ENCODE peak calls at places on chromosomes 2 and 18, in five cellular contexts. W, Z, O, V and B are unnamed samples. For H3K4me1, the result is how much of the 10 kb centered on the place peaks cover.

GRCh38 chr18:26190506-26190905 is 35.7 kb upstream of the TAF4B start:
- DNase-seq in W (no peak), Z (no peak), O (no peak), V (no peak), B (no peak)

GRCh38 chr18:68478246-68478645 is 236.7 kb downstream of the TMX3 start:
- DNase-seq in W (no peak), Z (no peak), O (no peak), V (no peak), B (no peak)

GRCh38 chr2:24276349-24276899 is 83.9 kb downstream of the ITSN2 start:
- DNase-seq in W (no peak), Z (peak), O (no peak), V (no peak), B (peak)

GRCh38 chr2:102505290-102505689 is 32.3 kb downstream of the SLC9A4 start:
- DNase-seq in W (no peak), Z (peak), O (no peak), V (no peak), B (peak)

GRCh38 chr18:3875961-3876360 is 426.0 kb downstream of the TGIF1 start:
- DNase-seq in W (no peak), Z (no peak), O (no peak), V (no peak), B (no peak)

GRCh38 chr2:237575869-237576862 is 9.8 kb downstream of the PRLH start:
- DNase-seq in W (no peak), Z (no peak), O (no peak), V (no peak), B (no peak)

GRCh38 chr2:233912799-233913423 is 4.3 kb upstream of the TRPM8 start:
- DNase-seq in W (peak), Z (peak), O (peak), V (peak), B (peak)

GRCh38 chr18:48843162-48843561 is 107.6 kb downstream of the SMAD7 start:
- DNase-seq in W (no peak), Z (no peak), O (no peak), V (no peak), B (no peak)

GRCh38 chr2:175853110-175853509 is 149.0 kb downstream of the LNPK start:
- DNase-seq in W (no peak), Z (no peak), O (peak), V (no peak), B (no peak)

GRCh38 chr2:27084297-27085061 is 2.1 kb upstream of the KHK start:
- DNase-seq in W (no peak), Z (no peak), O (no peak), V (no peak), B (no peak)

GRCh38 chr18:6107794-6108193 is 212.5 kb upstream of the TMEM200C start:
- DNase-seq in W (no peak), Z (no peak), O (no peak), V (no peak), B (no peak)

GRCh38 chr18:40417501-40417900 is 1537.5 kb upstream of the PIK3C3 start:
- DNase-seq in W (no peak), Z (no peak), O (no peak), V (no peak), B (no peak)

GRCh38 chr2:19358242-19359020 is at the start of gene OSR1:
- DNase-seq in W (peak), Z (peak), O (peak), V (peak), B (peak)

GRCh38 chr2:168500516-168500915 is 44.4 kb downstream of the CERS6 start:
- DNase-seq in W (no peak), Z (no peak), O (peak), V (no peak), B (no peak)

GRCh38 chr2:20093263-20094141 is 42.1 kb upstream of the LAPTM4A start:
- DNase-seq in W (peak), Z (peak), O (peak), V (no peak), B (peak)

GRCh38 chr2:191359186-191359585 is 114.0 kb downstream of the MYO1B start:
- DNase-seq in W (peak), Z (no peak), O (no peak), V (no peak), B (no peak)

GRCh38 chr2:238509151-238509820 is 82.6 kb downstream of the ASB1 start:
- DNase-seq in W (no peak), Z (no peak), O (peak), V (peak), B (no peak)

GRCh38 chr2:1799174-1799573 is 54.9 kb upstream of the PXDN start:
- DNase-seq in W (no peak), Z (no peak), O (no peak), V (no peak), B (no peak)

GRCh38 chr2:190359896-190360376 is 16.5 kb downstream of the INPP1 start:
- DNase-seq in W (peak), Z (no peak), O (peak), V (no peak), B (peak)

GRCh38 chr18:77737412-77737811 is 487.8 kb downstream of the GALR1 start:
- DNase-seq in W (no peak), Z (no peak), O (no peak), V (no peak), B (no peak)

GRCh38 chr2:21317131-21317530 is 193.4 kb downstream of the TDRD15 start:
- DNase-seq in W (peak), Z (peak), O (no peak), V (peak), B (peak)

GRCh38 chr2:219658447-219658846 is 31.0 kb downstream of the SLC4A3 start:
- DNase-seq in W (no peak), Z (no peak), O (peak), V (no peak), B (peak)

GRCh38 chr2:166092889-166093288 is 34.9 kb downstream of the SCN1A start:
- DNase-seq in W (peak), Z (no peak), O (peak), V (no peak), B (peak)

GRCh38 chr2:148162860-148163259 is 142.0 kb downstream of the MBD5 start:
- DNase-seq in W (no peak), Z (no peak), O (no peak), V (no peak), B (no peak)

GRCh38 chr2:230052299-230052698 is 16.4 kb downstream of the SLC16A14 start:
- DNase-seq in W (no peak), Z (no peak), O (peak), V (no peak), B (no peak)

GRCh38 chr2:230048010-230048671 is 20.6 kb downstream of the SLC16A14 start:
- DNase-seq in W (no peak), Z (no peak), O (peak), V (no peak), B (peak)

GRCh38 chr2:230050151-230050550 is 18.6 kb downstream of the SLC16A14 start:
- DNase-seq in W (no peak), Z (no peak), O (no peak), V (no peak), B (no peak)

DNA sequence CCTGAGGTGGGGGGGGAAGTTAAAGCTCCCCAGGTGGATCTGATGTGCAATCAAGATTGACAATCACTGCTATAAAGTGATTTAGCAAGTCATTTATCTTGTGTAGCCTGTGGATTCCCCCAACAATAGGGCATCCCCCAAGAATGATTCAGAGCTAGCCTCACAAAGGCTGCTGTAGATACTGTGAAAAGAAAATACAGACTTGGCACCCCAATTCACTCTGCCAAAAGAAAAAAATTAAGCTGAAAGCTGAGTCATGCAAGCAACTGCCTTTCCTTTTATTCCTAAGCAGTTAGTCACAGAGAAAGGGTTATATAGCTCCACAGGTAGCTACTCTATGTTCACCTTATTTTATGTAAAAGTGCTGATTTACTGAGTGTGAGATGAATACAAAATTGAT is 14.6 kb downstream of the SLC16A14 start:
- DNase-seq in W (no peak), Z (peak), O (peak), V (no peak), B (peak)
- H3K27ac ChIP-seq in W (no peak), Z (peak), O (no peak), V (no peak), B (peak)

GRCh38 chr2:25939257-25939668 is 43.0 kb downstream of the KIF3C start:
- DNase-seq in W (peak), Z (no peak), O (no peak), V (no peak), B (no peak)
- H3K4me2 ChIP-seq in W (no peak), Z (no peak), O (no peak), V (no peak), B (no peak)

DNA sequence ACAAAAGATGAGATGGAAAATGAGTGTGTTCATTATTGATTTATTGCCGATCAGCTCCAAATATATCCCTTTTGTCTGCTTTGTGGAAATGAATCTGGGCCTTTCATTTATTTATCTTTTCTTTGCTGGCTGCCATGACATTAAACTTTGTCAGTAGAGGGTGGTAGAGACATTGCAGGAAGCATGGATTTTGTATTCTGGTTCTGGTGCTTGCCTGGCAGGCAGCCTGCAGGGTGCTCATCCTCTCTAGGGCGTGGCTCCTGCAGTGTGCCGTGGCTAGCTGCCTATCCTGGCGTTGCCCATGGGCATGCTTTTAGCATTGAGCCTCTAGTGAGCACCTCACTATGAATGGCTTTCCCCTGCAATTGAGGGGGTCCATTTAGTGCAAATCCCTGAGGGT is 593.1 kb downstream of the RNF144A start:
- DNase-seq in W (no peak), Z (peak), O (no peak), V (no peak), B (no peak)
- H3K4me1 ChIP-seq in W (under half), Z (under half), O (under half), V (under half), B (under half)

GRCh38 chr18:42644729-42645131 is 470.8 kb downstream of the RIT2 start:
- DNase-seq in W (peak), Z (no peak), O (peak), V (no peak), B (peak)

GRCh38 chr18:42635378-42636048 is 480.0 kb downstream of the RIT2 start:
- DNase-seq in W (peak), Z (no peak), O (no peak), V (no peak), B (no peak)

GRCh38 chr18:42636309-42636708 is 479.2 kb downstream of the RIT2 start:
- DNase-seq in W (no peak), Z (no peak), O (no peak), V (no peak), B (no peak)

GRCh38 chr18:42641996-42642395 is 473.5 kb downstream of the RIT2 start:
- DNase-seq in W (no peak), Z (no peak), O (no peak), V (no peak), B (no peak)

DNA sequence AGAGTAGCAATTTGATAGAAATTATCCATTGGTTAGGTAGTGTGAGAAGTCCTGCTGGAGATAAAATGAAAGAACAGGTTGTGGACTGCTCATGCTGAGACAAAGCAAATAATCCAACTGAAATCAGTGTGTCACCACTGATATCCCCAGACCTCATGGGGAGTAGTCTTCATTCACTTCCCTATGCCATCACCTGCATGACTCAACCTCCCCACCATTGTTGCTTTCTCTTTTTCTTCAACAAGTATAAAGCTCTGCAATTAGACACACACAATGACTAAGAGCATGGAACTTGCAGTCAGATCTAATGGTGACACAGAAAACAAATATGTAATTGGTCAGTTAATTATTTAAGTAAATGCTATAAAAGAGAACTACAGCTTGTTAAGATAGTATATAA is 475.3 kb downstream of the RIT2 start:
- DNase-seq in W (no peak), Z (no peak), O (peak), V (no peak), B (no peak)
- H3K27ac ChIP-seq in W (no peak), Z (no peak), O (no peak), V (no peak), B (no peak)

DNA sequence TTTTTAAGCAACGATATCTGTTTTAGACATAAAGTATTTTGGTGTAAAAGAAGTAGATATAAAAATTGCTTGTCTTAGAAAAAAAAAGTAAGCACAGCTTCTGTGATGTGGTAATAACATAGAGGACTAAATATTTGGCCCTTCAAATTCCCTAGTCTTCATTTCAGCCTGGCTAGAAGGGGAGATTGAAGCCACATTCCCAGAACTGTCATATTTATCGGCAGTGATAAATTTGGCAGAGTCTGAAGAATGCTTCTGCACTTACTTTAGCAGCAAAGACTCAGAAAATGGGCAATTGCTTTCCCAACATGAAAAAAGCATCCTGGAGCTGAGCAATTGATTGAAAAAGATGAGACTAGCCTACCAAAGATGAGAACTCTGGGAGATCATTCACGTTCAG is 278.7 kb upstream of the KLHL29 start:
- DNase-seq in W (no peak), Z (no peak), O (no peak), V (no peak), B (no peak)
- H3K4me2 ChIP-seq in W (no peak), Z (no peak), O (no peak), V (no peak), B (no peak)

GRCh38 chr2:86072271-86072858 is 33.3 kb downstream of the POLR1A start:
- DNase-seq in W (peak), Z (no peak), O (peak), V (no peak), B (no peak)
- H3K4me1 ChIP-seq in W (under half), Z (under half), O (under half), V (under half), B (under half)

DNA sequence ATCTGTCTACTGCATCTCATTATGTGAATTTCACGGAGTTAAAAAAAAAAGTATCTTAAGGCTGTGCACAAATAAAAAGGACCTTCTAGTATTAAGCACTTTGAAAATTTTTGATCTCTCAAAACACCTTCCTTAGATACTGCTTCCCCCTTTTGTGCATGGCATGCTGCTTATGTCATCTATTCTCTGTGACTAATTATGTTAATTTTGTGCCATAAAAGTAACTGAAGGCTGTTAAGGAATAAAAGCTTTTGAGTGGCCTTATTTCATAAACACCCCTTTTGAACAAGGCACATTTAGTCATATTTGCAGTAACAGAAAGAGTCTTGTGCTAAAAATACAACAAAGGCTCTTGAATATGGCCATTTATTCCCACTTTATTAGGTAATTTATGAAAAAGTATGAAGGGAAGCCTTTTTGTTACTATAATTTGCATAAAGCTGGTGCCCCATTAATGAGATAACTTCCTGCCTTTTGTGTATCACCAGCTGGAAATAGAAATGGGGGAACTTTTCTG is 1412.0 kb upstream of the ZEB2 start:
- DNase-seq in W (no peak), Z (no peak), O (peak), V (no peak), B (no peak)
- H3K27ac ChIP-seq in W (no peak), Z (no peak), O (no peak), V (no peak), B (no peak)